ENCODE peak calls at places on chromosomes 11 and 22, in eight cellular contexts. F, T, G, H, E, D, P and O are unnamed samples.

GRCh38 chr22:50146440-50147228 is 23.9 kb upstream of the PANX2 start:
- DNase-seq in F (peak), T (peak), G (peak), H (peak), E (peak), D (peak), P (no peak), O (no peak)

GRCh38 chr11:36376888-36377758 is 81.0 kb downstream of the PRR5L start:
- DNase-seq in F (peak), T (peak), G (peak), H (peak), E (peak), D (peak), P (no peak), O (no peak)

GRCh38 chr11:26271666-26272065 is 60.3 kb upstream of the ANO3 start:
- DNase-seq in F (no peak), T (no peak), G (no peak), H (no peak), E (no peak), D (no peak), P (no peak), O (no peak)

GRCh38 chr11:108117746-108118371 is 3.5 kb upstream of the ACAT1 start:
- DNase-seq in F (no peak), T (no peak), G (no peak), H (no peak), E (peak), D (peak), P (peak), O (no peak)

GRCh38 chr22:47110817-47111443 is 348.5 kb downstream of the TBC1D22A start:
- DNase-seq in F (no peak), T (no peak), G (no peak), H (no peak), E (no peak), D (peak), P (no peak), O (no peak)

GRCh38 chr11:120065876-120066275 is 72.0 kb downstream of the TRIM29 start:
- DNase-seq in F (no peak), T (no peak), G (no peak), H (no peak), E (no peak), D (no peak), P (no peak), O (no peak)

GRCh38 chr22:17910561-17911311 is 113.6 kb downstream of the MICAL3 start:
- DNase-seq in F (peak), T (peak), G (peak), H (peak), E (peak), D (peak), P (no peak), O (no peak)

GRCh38 chr22:19422440-19423301 is 8.9 kb downstream of the HIRA start:
- DNase-seq in F (no peak), T (no peak), G (no peak), H (no peak), E (peak), D (no peak), P (no peak), O (no peak)

GRCh38 chr11:76918941-76919386 is 58.2 kb downstream of the ACER3 start:
- DNase-seq in F (no peak), T (no peak), G (no peak), H (no peak), E (peak), D (peak), P (peak), O (peak)

GRCh38 chr11:16945671-16946469 is 68.3 kb downstream of the PLEKHA7 start:
- DNase-seq in F (peak), T (peak), G (peak), H (no peak), E (peak), D (peak), P (peak), O (peak)

GRCh38 chr11:108697872-108698473 is 33.1 kb downstream of the DDX10 start:
- DNase-seq in F (no peak), T (peak), G (no peak), H (no peak), E (peak), D (peak), P (peak), O (peak)

GRCh38 chr22:35777335-35777975 is 59.8 kb downstream of the APOL5 start:
- DNase-seq in F (no peak), T (no peak), G (no peak), H (no peak), E (peak), D (peak), P (no peak), O (no peak)

GRCh38 chr22:40953446-40953845 is 2.3 kb downstream of the RBX1 start:
- DNase-seq in F (no peak), T (no peak), G (no peak), H (no peak), E (no peak), D (no peak), P (no peak), O (no peak)

GRCh38 chr11:20221546-20221945 is 61.3 kb upstream of the DBX1 start:
- DNase-seq in F (no peak), T (no peak), G (no peak), H (no peak), E (no peak), D (no peak), P (no peak), O (no peak)

GRCh38 chr11:87437844-87438223 is 400.1 kb downstream of the TMEM135 start:
- DNase-seq in F (no peak), T (no peak), G (no peak), H (no peak), E (peak), D (peak), P (no peak), O (no peak)

GRCh38 chr11:119764108-119764874 is 35.3 kb upstream of the NECTIN1 start:
- DNase-seq in F (peak), T (peak), G (peak), H (no peak), E (peak), D (no peak), P (no peak), O (no peak)

GRCh38 chr11:65743928-65744698 is 23.5 kb upstream of the RNASEH2C start:
- DNase-seq in F (no peak), T (peak), G (peak), H (no peak), E (peak), D (peak), P (peak), O (no peak)

GRCh38 chr11:8564526-8564925 is 29.5 kb downstream of the STK33 start:
- DNase-seq in F (no peak), T (no peak), G (no peak), H (no peak), E (no peak), D (no peak), P (no peak), O (no peak)

GRCh38 chr11:75261474-75261847 is 20.9 kb downstream of the TPBGL start:
- DNase-seq in F (no peak), T (peak), G (no peak), H (peak), E (no peak), D (no peak), P (no peak), O (no peak)

GRCh38 chr11:20457001-20457768 is 69.7 kb downstream of the PRMT3 start:
- DNase-seq in F (no peak), T (no peak), G (no peak), H (no peak), E (no peak), D (no peak), P (no peak), O (no peak)

GRCh38 chr22:32771761-32772160 is 29.7 kb upstream of the TIMP3 start:
- DNase-seq in F (no peak), T (no peak), G (no peak), H (no peak), E (no peak), D (no peak), P (no peak), O (no peak)

GRCh38 chr22:16807109-16807508 is 18.1 kb downstream of the XKR3 start:
- DNase-seq in F (no peak), T (no peak), G (no peak), H (no peak), E (no peak), D (no peak), P (no peak), O (no peak)

GRCh38 chr11:57224537-57224936 is 12.5 kb downstream of the APLNR start:
- DNase-seq in F (no peak), T (no peak), G (no peak), H (no peak), E (no peak), D (peak), P (no peak), O (no peak)

GRCh38 chr22:36929621-36930020 is 16.2 kb downstream of the CSF2RB start:
- DNase-seq in F (no peak), T (no peak), G (no peak), H (peak), E (no peak), D (no peak), P (no peak), O (no peak)

GRCh38 chr11:33912405-33913361 is 20.8 kb upstream of the LMO2 start:
- DNase-seq in F (no peak), T (peak), G (no peak), H (no peak), E (peak), D (peak), P (no peak), O (peak)

GRCh38 chr11:36109850-36110606 is 166.2 kb downstream of the LDLRAD3 start:
- DNase-seq in F (no peak), T (no peak), G (no peak), H (no peak), E (peak), D (peak), P (no peak), O (no peak)

GRCh38 chr11:115054541-115055538 is 376.5 kb downstream of the NXPE2 start:
- DNase-seq in F (peak), T (no peak), G (peak), H (no peak), E (peak), D (no peak), P (no peak), O (no peak)

GRCh38 chr11:22734628-22735345 is 68.4 kb downstream of the GAS2 start:
- DNase-seq in F (no peak), T (no peak), G (no peak), H (no peak), E (no peak), D (peak), P (no peak), O (no peak)

GRCh38 chr22:47154621-47155081 is 392.2 kb downstream of the TBC1D22A start:
- DNase-seq in F (peak), T (no peak), G (peak), H (peak), E (peak), D (peak), P (no peak), O (no peak)

GRCh38 chr11:20193307-20193706 is 33.0 kb upstream of the DBX1 start:
- DNase-seq in F (no peak), T (no peak), G (no peak), H (no peak), E (no peak), D (no peak), P (no peak), O (no peak)

GRCh38 chr11:86795962-86796361 is 4.4 kb upstream of the PRSS23 start:
- DNase-seq in F (no peak), T (no peak), G (no peak), H (no peak), E (no peak), D (peak), P (no peak), O (no peak)

GRCh38 chr11:10637629-10638028 is 55.9 kb downstream of the IRAG1 start:
- DNase-seq in F (no peak), T (no peak), G (no peak), H (no peak), E (no peak), D (no peak), P (no peak), O (no peak)

GRCh38 chr11:12581923-12582322 is 92.3 kb upstream of the TEAD1 start:
- DNase-seq in F (no peak), T (peak), G (no peak), H (no peak), E (peak), D (peak), P (no peak), O (no peak)

GRCh38 chr11:122038543-122038942 is 77.5 kb downstream of the BLID start:
- DNase-seq in F (no peak), T (no peak), G (no peak), H (no peak), E (peak), D (peak), P (no peak), O (no peak)

GRCh38 chr11:86869966-86870570 is 69.7 kb downstream of the PRSS23 start:
- DNase-seq in F (peak), T (peak), G (peak), H (peak), E (peak), D (peak), P (peak), O (no peak)

GRCh38 chr11:2541881-2542361 is 97.1 kb downstream of the KCNQ1 start:
- DNase-seq in F (peak), T (peak), G (no peak), H (peak), E (no peak), D (no peak), P (no peak), O (no peak)

GRCh38 chr11:57458060-57458409 is 2.3 kb upstream of the RTN4RL2 start:
- DNase-seq in F (no peak), T (no peak), G (no peak), H (no peak), E (no peak), D (no peak), P (no peak), O (no peak)

GRCh38 chr11:71490731-71491390 is 36.2 kb upstream of the KRTAP5-7 start:
- DNase-seq in F (no peak), T (no peak), G (no peak), H (peak), E (no peak), D (no peak), P (no peak), O (no peak)

GRCh38 chr11:62242021-62242420 is at the start of gene SCGB1D2:
- DNase-seq in F (peak), T (no peak), G (peak), H (no peak), E (no peak), D (no peak), P (no peak), O (no peak)
- TF ChIP-seq CTCF in F (no peak), T (no peak), G (no peak), H (no peak), E (no peak), D (no peak), P (no peak), O (no peak)

GRCh38 chr11:133711545-133711944 is 133.8 kb downstream of the SPATA19 start:
- DNase-seq in F (no peak), T (no peak), G (no peak), H (no peak), E (no peak), D (no peak), P (no peak), O (no peak)
- H3K4me3 ChIP-seq in F (no peak), T (no peak), G (no peak), H (no peak), E (no peak), D (no peak), P (no peak), O (no peak)

GRCh38 chr22:39935622-39936021 is 24.6 kb upstream of the TMA7B start:
- DNase-seq in F (no peak), T (no peak), G (no peak), H (no peak), E (no peak), D (no peak), P (no peak), O (no peak)
- TF ChIP-seq CTCF in F (no peak), T (no peak), G (no peak), H (no peak), E (no peak), D (no peak), P (no peak), O (no peak)

GRCh38 chr11:5808500-5809121 is at the start of gene OR52N2:
- DNase-seq in F (peak), T (peak), G (peak), H (peak), E (peak), D (peak), P (peak), O (peak)
- H3K4me3 ChIP-seq in F (peak), T (peak), G (peak), H (peak), E (peak), D (peak), P (peak), O (peak)

GRCh38 chr11:106276859-106277436 is 199.5 kb downstream of the AASDHPPT start:
- DNase-seq in F (no peak), T (no peak), G (no peak), H (no peak), E (peak), D (peak), P (no peak), O (no peak)
- TF ChIP-seq CTCF in F (no peak), T (no peak), G (no peak), H (no peak), E (peak), D (peak), P (peak), O (no peak)

DNA sequence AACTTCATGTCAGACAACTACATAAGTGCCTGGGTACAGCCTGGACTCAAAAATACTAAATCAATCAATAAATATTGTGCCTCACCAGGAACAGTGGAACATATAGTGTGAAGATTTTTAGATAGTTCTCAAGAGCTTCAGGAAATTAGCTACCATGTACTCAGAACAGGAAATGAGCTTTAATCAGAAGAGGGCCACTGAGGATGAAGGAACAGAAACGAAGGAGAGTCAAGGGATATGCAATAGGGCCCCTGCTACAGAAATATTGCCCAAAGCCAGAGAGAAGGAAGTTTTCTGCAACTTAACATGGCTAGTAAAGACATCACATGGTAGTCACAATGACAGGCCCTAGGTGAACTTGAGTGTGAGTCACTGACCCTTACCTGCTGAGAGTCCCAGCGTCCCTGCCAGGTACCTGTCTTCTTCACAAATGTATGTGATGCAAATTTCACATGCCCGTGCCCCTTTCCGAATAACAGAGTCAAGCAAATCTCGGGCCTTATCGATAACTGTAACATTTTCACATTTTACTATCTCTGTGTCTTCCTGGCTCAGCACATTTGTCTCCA is 25.2 kb upstream of the CARD16 start:
- DNase-seq in F (no peak), T (no peak), G (no peak), H (no peak), E (no peak), D (no peak), P (no peak), O (no peak)
- H3K4me3 ChIP-seq in F (no peak), T (no peak), G (no peak), H (no peak), E (no peak), D (no peak), P (no peak), O (no peak)

GRCh38 chr11:47161890-47162289 is 14.8 kb downstream of the ARFGAP2 start:
- DNase-seq in F (no peak), T (no peak), G (no peak), H (no peak), E (no peak), D (no peak), P (no peak), O (no peak)
- TF ChIP-seq CTCF in F (no peak), T (no peak), G (no peak), H (no peak), E (no peak), D (no peak), P (no peak), O (no peak)

GRCh38 chr11:117437791-117438130 is 110.1 kb downstream of the CEP164 start:
- DNase-seq in F (no peak), T (no peak), G (no peak), H (no peak), E (no peak), D (no peak), P (no peak), O (no peak)

GRCh38 chr11:117434481-117434880 is 106.8 kb downstream of the CEP164 start:
- DNase-seq in F (no peak), T (no peak), G (no peak), H (no peak), E (no peak), D (no peak), P (no peak), O (no peak)

GRCh38 chr11:117437041-117437790 is 109.6 kb downstream of the CEP164 start:
- DNase-seq in F (no peak), T (no peak), G (no peak), H (no peak), E (no peak), D (no peak), P (no peak), O (no peak)

GRCh38 chr11:117433717-117434116 is 106.1 kb downstream of the CEP164 start:
- DNase-seq in F (no peak), T (no peak), G (no peak), H (no peak), E (no peak), D (no peak), P (no peak), O (no peak)

GRCh38 chr11:117435296-117435695 is 107.6 kb downstream of the CEP164 start:
- DNase-seq in F (no peak), T (no peak), G (no peak), H (no peak), E (no peak), D (no peak), P (no peak), O (no peak)
- H3K4me3 ChIP-seq in F (no peak), T (no peak), G (no peak), H (no peak), E (no peak), D (no peak), P (no peak), O (no peak)

DNA sequence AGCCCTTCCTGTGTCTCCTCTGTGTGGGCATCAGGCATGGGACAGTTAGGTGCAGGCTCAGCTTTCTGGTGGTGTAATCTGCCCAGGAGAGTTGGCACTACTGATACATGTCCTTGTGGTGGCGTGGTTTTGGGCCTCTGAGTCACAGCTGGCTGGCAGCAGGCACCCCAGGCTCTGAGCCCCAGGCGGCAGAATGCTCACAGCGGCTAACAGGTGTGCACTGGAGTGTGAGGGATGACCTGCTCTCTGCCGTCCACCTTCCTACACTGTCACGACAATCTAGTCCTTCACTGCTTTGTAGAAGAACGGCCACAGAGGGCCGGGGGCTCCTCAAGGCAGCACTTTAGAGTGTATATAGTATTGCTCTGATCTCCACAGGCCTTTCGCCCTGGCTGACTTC is 100.3 kb upstream of the PITPNB start:
- DNase-seq in F (peak), T (peak), G (no peak), H (peak), E (no peak), D (no peak), P (no peak), O (no peak)
- TF ChIP-seq CTCF in F (no peak), T (no peak), G (no peak), H (no peak), E (no peak), D (no peak), P (no peak), O (no peak)

GRCh38 chr11:60125962-60126585 is 37.6 kb downstream of the MS4A2 start:
- DNase-seq in F (no peak), T (no peak), G (no peak), H (no peak), E (no peak), D (no peak), P (no peak), O (no peak)
- H3K4me3 ChIP-seq in F (no peak), T (no peak), G (no peak), H (no peak), E (no peak), D (no peak), P (no peak), O (no peak)